ENCODE peak calls at places on chromosome 20, in eight cellular contexts. E is cardiac muscle cell, V is A673, P is AG09309, B is PC-3, D is mucosa of descending colon, N is fibroblast of pulmonary artery, Q is pancreas. W is an unnamed sample.

GRCh38 chr20:45834797-45835161 is 1.2 kb downstream of the SNX21 start:
- DNase-seq in D (peak), Q (no peak), B (no peak), N (no peak), V (no peak), P (no peak), E (no peak), W (no peak)

GRCh38 chr20:19909696-19910095 is 107.5 kb upstream of the NAA20 start:
- DNase-seq in E (no peak), Q (no peak), D (peak), N (peak), B (no peak), V (no peak), P (no peak), W (no peak)

GRCh38 chr20:63711085-63711645 is 3.3 kb downstream of the ZGPAT start:
- DNase-seq in N (no peak), B (no peak), P (no peak), D (no peak), V (no peak), E (no peak), Q (no peak), W (no peak)

GRCh38 chr20:63974402-63975200 is 4.8 kb downstream of the SAMD10 start:
- DNase-seq in Q (no peak), B (peak), V (no peak), N (no peak), E (no peak), D (no peak), P (no peak), W (peak)

GRCh38 chr20:35004749-35005462 is 49.2 kb downstream of the MYH7B start:
- DNase-seq in B (no peak), N (no peak), V (no peak), D (no peak), P (no peak), E (no peak), Q (no peak), W (no peak)

GRCh38 chr20:49030954-49031619 is 15.0 kb upstream of the CSE1L start:
- DNase-seq in E (no peak), P (no peak), B (no peak), D (no peak), V (no peak), N (no peak), Q (no peak), W (no peak)

GRCh38 chr20:18722381-18722780 is 91.2 kb upstream of the SCP2D1 start:
- DNase-seq in D (no peak), E (no peak), P (no peak), Q (no peak), B (no peak), N (no peak), V (no peak), W (peak)

GRCh38 chr20:48787861-48788375 is 39.9 kb downstream of the PREX1 start:
- DNase-seq in P (peak), Q (no peak), D (no peak), N (peak), B (peak), E (no peak), V (peak), W (peak)

GRCh38 chr20:53738039-53738944 is 144.7 kb upstream of the ZNF217 start:
- DNase-seq in V (peak), B (peak), P (peak), N (peak), Q (peak), D (peak), E (peak), W (peak)

GRCh38 chr20:11128131-11128831 is 454.5 kb upstream of the JAG1 start:
- DNase-seq in B (no peak), Q (no peak), E (no peak), D (peak), V (no peak), N (peak), P (no peak), W (no peak)

GRCh38 chr20:19926581-19926980 is 90.6 kb upstream of the NAA20 start:
- DNase-seq in P (no peak), V (no peak), E (peak), D (no peak), Q (no peak), B (no peak), N (peak), W (no peak)

GRCh38 chr20:49483706-49484101 is 1.2 kb upstream of the KCNB1 start:
- DNase-seq in D (no peak), B (no peak), N (no peak), E (no peak), P (no peak), V (no peak), Q (no peak), W (no peak)

GRCh38 chr20:29302979-29303644 is 1954.4 kb upstream of the DEFB115 start:
- DNase-seq in V (no peak), P (no peak), N (no peak), D (no peak), B (no peak), E (no peak), Q (no peak), W (no peak)

GRCh38 chr20:48247961-48248360 is 462.7 kb upstream of the SULF2 start:
- DNase-seq in N (no peak), B (no peak), P (no peak), V (no peak), E (no peak), Q (no peak), D (no peak), W (no peak)

GRCh38 chr20:42855896-42856295 is 333.8 kb downstream of the PTPRT start:
- DNase-seq in B (no peak), P (no peak), D (no peak), Q (no peak), V (no peak), E (no peak), N (no peak), W (no peak)

GRCh38 chr20:49132995-49133451 is 55.1 kb downstream of the STAU1 start:
- DNase-seq in D (peak), Q (no peak), E (peak), P (peak), V (peak), N (peak), B (peak), W (peak)

GRCh38 chr20:33249456-33249855 is 13.7 kb downstream of the BPIFA1 start:
- DNase-seq in E (no peak), B (no peak), D (no peak), V (no peak), Q (no peak), P (no peak), N (no peak), W (no peak)

GRCh38 chr20:11140359-11140758 is 466.6 kb upstream of the JAG1 start:
- DNase-seq in Q (no peak), D (no peak), P (peak), E (no peak), N (peak), B (peak), V (no peak), W (peak)

GRCh38 chr20:3576363-3576762 is 86.8 kb downstream of the GFRA4 start:
- DNase-seq in D (no peak), N (no peak), P (no peak), E (no peak), B (no peak), Q (no peak), V (no peak), W (no peak)

GRCh38 chr20:39553120-39553519 is 591.0 kb downstream of the DHX35 start:
- DNase-seq in D (no peak), V (no peak), Q (no peak), E (no peak), N (no peak), B (no peak), P (no peak), W (no peak)

DNA sequence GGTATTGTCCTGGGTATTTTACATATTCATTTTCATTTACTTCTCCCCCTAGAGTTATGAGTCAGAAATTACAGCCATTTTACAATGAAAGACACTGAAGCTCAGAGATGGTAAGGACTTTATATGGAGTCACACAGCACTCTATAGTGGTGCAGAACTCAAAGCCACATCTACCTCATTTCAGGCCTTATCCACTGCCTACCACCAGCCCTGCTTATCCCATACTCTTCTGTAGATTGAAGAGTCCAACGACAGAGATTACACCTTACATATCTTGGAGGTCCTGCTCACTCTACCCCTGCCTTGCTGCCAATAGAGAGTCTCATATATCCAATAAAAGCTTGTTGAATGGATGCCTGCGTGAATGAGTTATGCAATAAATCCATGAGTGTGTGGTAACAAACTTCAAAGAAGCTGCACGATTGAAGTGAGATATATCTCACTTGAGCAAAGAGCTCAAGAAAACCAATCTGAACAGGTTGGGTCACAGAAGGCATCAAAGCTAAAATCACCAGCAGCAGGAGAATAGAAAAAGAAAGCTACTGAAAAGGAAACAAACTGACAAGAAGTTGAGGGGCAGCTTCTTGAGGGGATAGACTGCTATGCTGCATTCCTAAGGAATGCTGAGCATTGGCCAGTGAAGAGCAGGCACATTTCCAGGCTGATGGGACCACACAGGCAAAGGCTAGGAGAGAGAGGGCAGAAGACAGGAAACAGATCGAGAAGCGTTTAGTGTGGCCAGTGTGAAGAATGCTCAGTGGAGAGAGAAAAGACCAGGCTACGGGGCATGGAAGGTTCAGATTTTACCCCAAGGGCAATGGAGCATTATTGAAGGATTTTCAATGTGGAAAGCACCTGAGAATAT is 585.6 kb downstream of the DHX35 start:
- DNase-seq in Q (no peak), E (no peak), B (no peak), D (no peak), V (no peak), P (no peak), N (no peak), W (no peak)
- TF ChIP-seq CTCF in Q (no peak), E (no peak), B (no peak), D (no peak), V (no peak), P (no peak), N (no peak), W (no peak)

GRCh38 chr20:7371518-7372158 is 568.6 kb downstream of the HAO1 start:
- DNase-seq in B (peak), V (no peak), D (no peak), Q (no peak), N (peak), P (no peak), E (no peak), W (peak)

GRCh38 chr20:7379206-7379605 is 561.1 kb downstream of the HAO1 start:
- DNase-seq in Q (no peak), V (no peak), D (no peak), B (no peak), N (no peak), P (no peak), E (no peak), W (no peak)

GRCh38 chr20:7379621-7380220 is 560.5 kb downstream of the HAO1 start:
- DNase-seq in B (peak), D (no peak), P (no peak), Q (no peak), N (no peak), V (no peak), E (no peak), W (peak)

DNA sequence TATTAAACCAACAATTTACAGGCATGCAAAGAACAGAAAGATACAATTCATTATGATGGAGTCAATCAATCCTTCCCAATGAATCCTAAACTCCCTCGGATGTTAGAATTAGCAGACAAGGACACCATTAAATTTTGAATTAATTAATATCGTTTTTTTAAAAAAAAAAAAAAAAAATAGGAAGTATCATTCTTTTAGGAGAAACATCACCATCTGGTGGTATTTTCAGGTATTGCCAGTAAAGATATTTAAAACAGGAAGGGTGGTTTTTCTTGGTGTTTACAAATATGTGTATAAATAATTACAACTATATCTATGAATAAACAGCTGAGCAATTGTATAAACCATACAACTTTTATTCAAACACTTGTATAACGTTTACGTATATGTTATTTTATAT is 564.4 kb downstream of the HAO1 start:
- DNase-seq in E (peak), B (peak), P (no peak), D (no peak), V (peak), N (peak), Q (no peak), W (peak)
- TF ChIP-seq CTCF in E (peak), B (peak), P (peak), D (no peak), V (peak), N (peak), Q (peak), W (peak)

GRCh38 chr20:59221049-59221748 is 57.6 kb downstream of the ZNF831 start:
- DNase-seq in V (no peak), P (no peak), N (peak), D (no peak), B (peak), E (no peak), Q (no peak), W (peak)
- TF ChIP-seq CTCF in V (no peak), P (no peak), N (peak), D (no peak), B (no peak), E (peak), Q (no peak), W (peak)

GRCh38 chr20:51381557-51381956 is 161.0 kb downstream of the NFATC2 start:
- DNase-seq in E (no peak), B (no peak), V (no peak), N (no peak), Q (no peak), P (no peak), D (no peak), W (no peak)
- TF ChIP-seq CTCF in E (no peak), B (peak), V (no peak), N (no peak), Q (no peak), P (no peak), D (no peak), W (no peak)

DNA sequence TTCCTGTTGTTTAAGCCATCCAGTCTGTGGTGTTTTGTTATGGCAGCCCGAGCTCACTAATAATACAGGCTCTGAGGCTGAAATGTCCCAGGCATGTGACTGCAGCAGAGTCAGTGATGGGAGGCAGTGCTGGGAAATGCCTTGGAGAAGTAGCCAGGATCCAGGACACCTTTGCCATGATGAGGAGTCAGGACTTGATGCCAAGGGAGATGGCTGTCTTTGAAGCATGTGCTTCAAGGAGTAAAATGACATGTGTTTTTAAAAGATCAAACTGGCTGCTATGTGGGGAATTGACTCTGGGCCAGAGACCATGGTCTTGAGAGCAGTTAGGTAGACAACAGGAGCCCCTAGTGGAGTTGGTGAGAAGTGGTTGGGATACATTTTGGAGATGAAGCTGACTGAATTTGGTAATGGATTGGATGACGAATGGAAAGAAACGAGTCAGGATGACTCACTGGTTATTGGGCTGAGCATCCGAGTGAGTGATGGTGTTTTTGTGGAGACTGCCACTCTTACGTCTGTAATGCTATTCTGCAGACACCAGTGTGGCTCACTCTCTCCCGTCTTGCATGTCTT is 322.2 kb downstream of the PLCB1 start:
- DNase-seq in P (peak), B (peak), V (peak), N (peak), Q (no peak), E (peak), D (no peak), W (peak)
- TF ChIP-seq CTCF in P (peak), B (peak), V (peak), N (peak), Q (no peak), E (peak), D (no peak), W (no peak)

GRCh38 chr20:22386300-22386623 is 198.1 kb downstream of the FOXA2 start:
- DNase-seq in B (no peak), N (no peak), D (no peak), P (no peak), Q (no peak), E (no peak), V (no peak), W (no peak)

GRCh38 chr20:22387452-22387851 is 196.9 kb downstream of the FOXA2 start:
- DNase-seq in E (no peak), D (no peak), P (no peak), N (no peak), B (peak), Q (no peak), V (no peak), W (peak)

GRCh38 chr20:22384978-22385377 is 199.4 kb downstream of the FOXA2 start:
- DNase-seq in Q (no peak), D (no peak), N (no peak), V (no peak), P (no peak), E (no peak), B (no peak), W (no peak)

GRCh38 chr20:22383156-22383555 is 201.2 kb downstream of the FOXA2 start:
- DNase-seq in E (no peak), Q (no peak), N (peak), V (no peak), D (no peak), B (no peak), P (no peak), W (no peak)

GRCh38 chr20:22385602-22386299 is 198.6 kb downstream of the FOXA2 start:
- DNase-seq in P (no peak), N (peak), B (peak), E (no peak), Q (peak), V (no peak), D (no peak), W (peak)
- TF ChIP-seq CTCF in P (no peak), N (peak), B (peak), E (peak), Q (peak), V (no peak), D (no peak), W (peak)

DNA sequence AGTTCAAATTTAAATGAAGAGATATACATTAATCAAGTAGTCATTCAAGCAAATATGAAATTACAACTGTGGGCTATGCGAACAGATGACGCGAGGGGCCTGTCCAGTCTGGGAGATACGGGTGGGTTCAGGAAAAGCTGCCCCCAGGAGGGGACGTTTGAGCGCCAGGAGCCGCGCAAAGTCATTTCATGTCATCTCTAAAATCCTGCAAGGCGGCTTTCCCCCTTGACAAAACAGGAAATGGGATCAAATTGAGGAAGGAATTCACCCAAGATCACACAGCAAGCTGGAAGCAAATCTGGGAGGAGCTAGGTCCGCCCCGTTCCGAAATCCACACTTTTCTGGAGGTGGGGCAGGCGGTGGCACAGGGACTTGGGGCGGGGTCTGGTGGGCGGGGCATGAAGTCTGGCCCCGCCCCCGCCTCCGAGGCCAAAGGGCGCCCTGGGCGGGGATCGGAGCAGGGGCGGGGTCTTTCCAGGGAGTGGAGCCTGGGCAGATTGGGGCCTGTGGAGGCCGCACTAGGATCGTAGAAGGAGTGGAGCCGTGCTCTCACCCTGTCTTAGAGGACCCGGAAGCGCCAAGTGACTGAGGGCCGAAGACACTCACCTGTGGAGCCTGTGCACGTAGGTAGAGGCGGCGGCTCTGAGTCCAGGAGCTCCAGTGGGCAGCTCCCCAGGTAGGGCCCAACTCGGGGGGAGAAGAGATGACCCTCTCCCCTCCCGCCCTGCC is at the start of gene LPIN3:
- DNase-seq in B (peak), V (peak), E (peak), P (peak), D (peak), Q (peak), N (peak), W (peak)
- TF ChIP-seq CTCF in B (no peak), V (no peak), E (peak), P (peak), D (no peak), Q (no peak), N (no peak), W (peak)

DNA sequence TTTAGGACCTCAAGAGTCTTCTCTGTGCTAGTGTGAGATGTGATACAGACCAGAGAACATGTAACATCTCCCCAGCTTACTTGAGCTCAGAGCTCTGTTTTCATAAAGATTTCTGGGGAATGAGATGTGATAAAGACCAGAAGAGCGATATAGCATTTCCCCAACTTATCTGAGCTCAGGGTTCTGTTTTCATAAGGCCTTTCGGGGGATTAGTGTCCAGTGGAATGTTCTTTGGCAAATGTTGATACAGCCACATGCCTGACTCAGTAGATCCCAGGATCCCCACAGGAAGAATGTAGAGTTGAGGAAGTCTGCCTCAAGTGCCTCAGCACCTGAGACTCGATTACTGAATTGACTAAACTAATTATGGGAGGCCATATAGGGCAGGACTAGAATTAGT is 18.7 kb upstream of the TOP1 start:
- DNase-seq in Q (no peak), N (peak), D (no peak), P (no peak), B (no peak), V (no peak), E (no peak), W (no peak)
- TF ChIP-seq CTCF in Q (no peak), N (no peak), D (no peak), P (no peak), B (no peak), V (no peak), E (no peak), W (no peak)

GRCh38 chr20:62624719-62625455 is 17.4 kb upstream of the SLCO4A1 start:
- DNase-seq in P (no peak), V (no peak), D (no peak), B (no peak), N (no peak), Q (no peak), E (no peak), W (no peak)

GRCh38 chr20:62622178-62622876 is 20.0 kb upstream of the SLCO4A1 start:
- DNase-seq in Q (no peak), V (no peak), P (no peak), D (no peak), N (no peak), E (no peak), B (no peak), W (no peak)

GRCh38 chr20:62622877-62623487 is 19.3 kb upstream of the SLCO4A1 start:
- DNase-seq in P (no peak), Q (no peak), B (no peak), D (no peak), N (no peak), E (no peak), V (no peak), W (no peak)

GRCh38 chr20:62624325-62624690 is 18.0 kb upstream of the SLCO4A1 start:
- DNase-seq in D (peak), P (no peak), N (no peak), E (no peak), B (peak), Q (no peak), V (no peak), W (no peak)

GRCh38 chr20:62623488-62624324 is 18.6 kb upstream of the SLCO4A1 start:
- DNase-seq in E (peak), B (peak), V (peak), Q (peak), P (peak), N (peak), D (peak), W (peak)
- TF ChIP-seq CTCF in E (peak), B (no peak), V (no peak), Q (no peak), P (peak), N (no peak), D (no peak), W (no peak)